ENCODE peak calls at places on chromosomes 11 and 22, in ten cellular contexts. R, W, G, M, A, U, I, Q, N and H are unnamed samples.
A peak's percentile ranks its signal among the peaks of the same experiment; 100 is the strongest.

GRCh38 chr22:42316988-42317387 is 46.5 kb upstream of the TCF20 start:
- DNase-seq in I (no peak), G (no peak), R (no peak), W (peak; percentile 80), Q (peak; percentile 78), N (no peak), U (no peak), A (peak; percentile 65), M (peak; percentile 77), H (peak; percentile 75)

GRCh38 chr11:35334385-35335090 is 84.8 kb downstream of the SLC1A2 start:
- DNase-seq in W (peak; percentile 67), N (no peak), U (no peak), I (no peak), Q (no peak), M (no peak), G (no peak), R (no peak), A (no peak), H (no peak)

GRCh38 chr11:133945087-133945974 is 11.4 kb downstream of the IGSF9B start:
- DNase-seq in Q (no peak), N (no peak), G (no peak), U (no peak), I (peak; percentile 87), R (peak; percentile 86), M (peak; percentile 73), W (peak; percentile 42), A (peak; percentile 69), H (no peak)

GRCh38 chr22:16989915-16990314 is 18.1 kb downstream of the GAB4 start:
- DNase-seq in I (no peak), M (no peak), Q (no peak), N (no peak), G (no peak), R (no peak), W (peak; percentile 24), U (no peak), A (no peak), H (no peak)

GRCh38 chr11:45568031-45568430 is 97.4 kb downstream of the CHST1 start:
- DNase-seq in G (no peak), R (no peak), M (no peak), N (no peak), W (no peak), A (no peak), I (no peak), Q (no peak), U (no peak), H (no peak)

GRCh38 chr11:116714902-116715301 is 57.9 kb downstream of the BUD13 start:
- DNase-seq in W (no peak), Q (no peak), N (no peak), I (no peak), M (no peak), A (no peak), U (peak; percentile 30), R (no peak), G (no peak), H (no peak)

GRCh38 chr11:117882539-117882938 is 6.1 kb upstream of the FXYD6 start:
- DNase-seq in W (no peak), I (no peak), U (no peak), G (no peak), A (no peak), M (no peak), Q (no peak), N (no peak), R (no peak), H (no peak)

GRCh38 chr22:27278986-27279385 is 522.6 kb downstream of the MN1 start:
- DNase-seq in N (no peak), G (no peak), A (no peak), Q (no peak), I (no peak), W (peak; percentile 36), U (no peak), M (no peak), R (no peak), H (no peak)

GRCh38 chr11:6413791-6414231 is 5.1 kb downstream of the APBB1 start:
- DNase-seq in W (peak; percentile 24), I (peak; percentile 88), Q (no peak), G (no peak), U (no peak), M (no peak), N (no peak), A (no peak), R (no peak), H (no peak)

GRCh38 chr22:21964234-21964633 is 11.6 kb upstream of the PPM1F start:
- DNase-seq in Q (no peak), A (no peak), R (no peak), W (no peak), I (no peak), M (no peak), N (no peak), G (no peak), U (no peak), H (no peak)

DNA sequence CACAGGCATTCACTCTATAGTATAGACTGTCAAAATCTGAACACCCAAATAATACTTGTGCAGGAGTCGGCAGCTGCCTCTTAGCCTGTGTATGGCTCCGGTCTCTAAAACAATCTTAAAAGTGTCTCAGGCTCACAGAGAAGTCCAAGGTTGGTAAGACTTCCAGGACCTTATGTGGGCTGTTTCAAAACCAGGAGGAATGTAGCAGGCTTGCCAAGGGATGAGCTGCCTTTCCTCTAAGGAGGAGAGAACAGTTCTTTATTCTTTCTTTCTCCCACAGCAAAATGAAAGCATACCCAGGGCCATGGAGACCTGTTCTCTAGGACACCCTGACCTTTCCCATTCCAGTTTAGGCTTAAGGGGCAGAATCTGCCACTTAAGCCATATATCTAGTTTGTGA is 176.5 kb downstream of the TRPC6 start:
- DNase-seq in M (peak; percentile 82), U (no peak), A (peak; percentile 14), N (no peak), G (no peak), R (no peak), I (no peak), W (peak; percentile 67), Q (no peak), H (no peak)
- H3K27ac ChIP-seq in M (peak overlapping the region; percentile 74), U (no peak overlapping the region), A (no peak overlapping the region), N (no peak overlapping the region), G (no peak overlapping the region), R (no peak overlapping the region), I (no peak overlapping the region), W (no peak overlapping the region), Q (no peak overlapping the region), H (no peak overlapping the region)

GRCh38 chr11:126510621-126511370 is 155.3 kb downstream of the ST3GAL4 start:
- DNase-seq in N (no peak), A (peak; percentile 15), Q (no peak), R (peak; percentile 29), W (peak; percentile 9), M (no peak), I (no peak), U (no peak), G (no peak), H (peak; percentile 26)
- H3K27me3 ChIP-seq in N (no peaks in the 10 kb centered on the region), A (peaks cover 21% of the 10 kb centered on the region), Q (no peaks in the 10 kb centered on the region), R (peaks cover 27% of the 10 kb centered on the region), W (no peaks in the 10 kb centered on the region), M (no peaks in the 10 kb centered on the region), I (no peaks in the 10 kb centered on the region), U (no peaks in the 10 kb centered on the region), G (no peaks in the 10 kb centered on the region), H (no peaks in the 10 kb centered on the region)

DNA sequence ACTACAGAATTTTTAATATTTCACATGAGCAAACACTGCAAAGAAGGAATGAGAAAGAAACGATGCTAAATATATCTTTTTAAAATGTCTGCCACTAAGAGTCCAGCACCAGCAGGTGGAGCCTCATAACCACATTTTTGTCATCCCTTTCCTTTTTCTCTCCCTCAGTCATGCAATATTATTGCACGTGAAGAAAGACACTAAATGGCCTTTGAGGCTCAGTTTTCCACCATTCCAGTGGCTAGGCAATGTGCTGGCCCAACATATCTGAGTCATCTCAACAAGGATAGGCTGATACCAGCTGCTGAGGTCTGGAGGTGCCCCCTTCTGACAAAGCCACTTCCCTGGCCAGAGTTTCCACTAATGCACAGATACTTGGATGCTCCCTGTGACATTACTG is 1.8 kb downstream of the ALKBH8 start:
- DNase-seq in I (peak; percentile 30), U (peak; percentile 52), Q (peak; percentile 90), N (no peak), W (peak; percentile 81), M (no peak), G (no peak), A (peak; percentile 74), R (no peak), H (no peak)
- H3K4me3 ChIP-seq in I (no peak overlapping the region), U (no peak overlapping the region), Q (peak overlapping the region; percentile 69), N (peak overlapping the region; percentile 13), W (peak overlapping the region; percentile 91), M (no peak overlapping the region), G (no peak overlapping the region), A (no peak overlapping the region), R (no peak overlapping the region), H (no peak overlapping the region)

DNA sequence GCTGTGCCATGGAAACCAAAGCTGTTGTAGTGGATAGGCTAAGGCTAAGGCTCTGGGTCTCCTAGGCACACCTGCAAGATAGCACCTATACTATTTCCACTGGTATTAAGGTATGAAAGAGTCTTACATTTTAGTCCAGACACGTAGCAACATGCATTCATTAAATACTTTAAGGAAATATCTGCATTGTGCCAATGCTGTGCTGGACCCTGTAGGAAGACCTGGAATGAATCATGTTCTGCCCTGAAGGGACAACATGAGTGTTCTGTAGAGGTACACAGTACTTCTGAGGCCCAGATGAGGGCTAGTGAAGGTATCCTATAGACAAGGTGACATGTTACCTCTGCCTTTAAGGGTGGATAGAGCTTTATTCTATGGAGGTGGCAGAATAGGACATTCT is 35.2 kb upstream of the RRM1 start:
- DNase-seq in R (no peak), M (no peak), I (no peak), W (no peak), A (no peak), N (no peak), Q (no peak), G (no peak), U (no peak), H (no peak)
- H3K27ac ChIP-seq in R (no peak overlapping the region), M (no peak overlapping the region), I (no peak overlapping the region), W (no peak overlapping the region), A (no peak overlapping the region), N (peak overlapping the region; percentile 12), Q (no peak overlapping the region), G (no peak overlapping the region), U (no peak overlapping the region), H (no peak overlapping the region)